ENCODE peak calls at places on chromosomes 13 and 19, in eight cellular contexts. T, Y, S, K, X, H, I and W are unnamed samples.

GRCh38 chr19:44657211-44657921 is 13.7 kb downstream of the PVR start:
- DNase-seq in T (peak), Y (peak), S (no peak), K (peak), X (peak), H (peak), I (peak), W (peak)

GRCh38 chr13:91136806-91137205 is 210.7 kb upstream of the MIR17HG start:
- DNase-seq in T (no peak), Y (no peak), S (no peak), K (no peak), X (no peak), H (no peak), I (no peak), W (no peak)

GRCh38 chr19:519449-519865 is 12.1 kb upstream of the CDC34 start:
- DNase-seq in T (no peak), Y (no peak), S (no peak), K (no peak), X (no peak), H (no peak), I (no peak), W (no peak)

GRCh38 chr19:20503536-20503935 is 62.0 kb downstream of the ZNF737 start:
- DNase-seq in T (no peak), Y (no peak), S (no peak), K (peak), X (no peak), H (no peak), I (no peak), W (peak)

GRCh38 chr19:45906221-45906620 is 3.8 kb upstream of the MYPOP start:
- DNase-seq in T (no peak), Y (no peak), S (no peak), K (peak), X (no peak), H (no peak), I (no peak), W (no peak)

GRCh38 chr19:51830263-51830662 is 35.3 kb downstream of the FPR3 start:
- DNase-seq in T (no peak), Y (no peak), S (no peak), K (no peak), X (no peak), H (no peak), I (no peak), W (no peak)

GRCh38 chr19:8340341-8341096 is 2.5 kb downstream of the KANK3 start:
- DNase-seq in T (no peak), Y (no peak), S (no peak), K (no peak), X (no peak), H (no peak), I (peak), W (no peak)

GRCh38 chr19:8370176-8371010 is 6.4 kb downstream of the ANGPTL4 start:
- DNase-seq in T (no peak), Y (no peak), S (no peak), K (no peak), X (no peak), H (no peak), I (no peak), W (no peak)

GRCh38 chr13:77530870-77531269 is 4.6 kb upstream of the SCEL start:
- DNase-seq in T (no peak), Y (no peak), S (no peak), K (no peak), X (no peak), H (no peak), I (no peak), W (no peak)

GRCh38 chr19:53813996-53814395 is 10.1 kb downstream of the NLRP12 start:
- DNase-seq in T (no peak), Y (no peak), S (no peak), K (peak), X (no peak), H (no peak), I (no peak), W (no peak)

GRCh38 chr13:108302279-108302678 is 32.8 kb downstream of the TNFSF13B start:
- DNase-seq in T (no peak), Y (no peak), S (no peak), K (no peak), X (no peak), H (no peak), I (no peak), W (no peak)

GRCh38 chr13:86862137-86862536 is 809.0 kb upstream of the SLITRK5 start:
- DNase-seq in T (no peak), Y (no peak), S (no peak), K (no peak), X (no peak), H (no peak), I (no peak), W (no peak)

GRCh38 chr13:85137516-85137915 is 661.7 kb downstream of the SLITRK6 start:
- DNase-seq in T (no peak), Y (no peak), S (no peak), K (peak), X (no peak), H (no peak), I (no peak), W (no peak)

GRCh38 chr13:93476175-93476574 is 249.6 kb downstream of the GPC6 start:
- DNase-seq in T (no peak), Y (no peak), S (no peak), K (no peak), X (no peak), H (no peak), I (no peak), W (no peak)

GRCh38 chr19:1094655-1094977 is 559 bp downstream of the POLR2E start:
- DNase-seq in T (no peak), Y (no peak), S (no peak), K (no peak), X (no peak), H (no peak), I (no peak), W (no peak)

GRCh38 chr13:51838235-51838846 is 6.6 kb downstream of the TMEM272 start:
- DNase-seq in T (no peak), Y (no peak), S (no peak), K (peak), X (no peak), H (no peak), I (no peak), W (no peak)

GRCh38 chr19:28466107-28467045 is 746.6 kb downstream of the UQCRFS1 start:
- DNase-seq in T (no peak), Y (no peak), S (peak), K (peak), X (peak), H (peak), I (peak), W (peak)

GRCh38 chr13:43694265-43694664 is 92.5 kb downstream of the ENOX1 start:
- DNase-seq in T (no peak), Y (no peak), S (no peak), K (no peak), X (no peak), H (no peak), I (no peak), W (no peak)

GRCh38 chr13:36998624-36999041 is 507 bp downstream of the ALG5 start:
- DNase-seq in T (no peak), Y (no peak), S (peak), K (no peak), X (peak), H (peak), I (peak), W (no peak)

GRCh38 chr13:43537124-43537523 is 249.6 kb downstream of the ENOX1 start:
- DNase-seq in T (no peak), Y (no peak), S (no peak), K (no peak), X (no peak), H (no peak), I (no peak), W (no peak)

GRCh38 chr13:106573855-106574254 is 5.9 kb upstream of the ARGLU1 start:
- DNase-seq in T (no peak), Y (peak), S (no peak), K (no peak), X (no peak), H (no peak), I (no peak), W (no peak)

GRCh38 chr13:42753697-42754096 is 27.7 kb upstream of the FAM216B start:
- DNase-seq in T (no peak), Y (no peak), S (no peak), K (no peak), X (no peak), H (no peak), I (no peak), W (no peak)

GRCh38 chr13:93496985-93497673 is 270.5 kb downstream of the GPC6 start:
- DNase-seq in T (no peak), Y (no peak), S (no peak), K (no peak), X (no peak), H (no peak), I (no peak), W (no peak)

GRCh38 chr19:19109601-19110000 is 28.7 kb downstream of the TMEM161A start:
- DNase-seq in T (no peak), Y (no peak), S (no peak), K (no peak), X (no peak), H (no peak), I (no peak), W (no peak)

GRCh38 chr19:33310606-33311325 is 8.4 kb upstream of the CEBPA start:
- DNase-seq in T (no peak), Y (no peak), S (peak), K (no peak), X (no peak), H (no peak), I (no peak), W (peak)

GRCh38 chr19:2387367-2388288 is 27.6 kb downstream of the TMPRSS9 start:
- DNase-seq in T (no peak), Y (no peak), S (no peak), K (peak), X (no peak), H (no peak), I (no peak), W (no peak)

GRCh38 chr13:44402902-44403719 is 29.5 kb downstream of the SERP2 start:
- DNase-seq in T (no peak), Y (peak), S (no peak), K (no peak), X (no peak), H (no peak), I (no peak), W (peak)

GRCh38 chr13:30690282-30691188 is 44.8 kb upstream of the ALOX5AP start:
- DNase-seq in T (no peak), Y (peak), S (peak), K (peak), X (peak), H (peak), I (peak), W (peak)

GRCh38 chr19:45913874-45914830 is at the start of gene NANOS2:
- DNase-seq in T (no peak), Y (no peak), S (no peak), K (no peak), X (peak), H (peak), I (no peak), W (no peak)